ENCODE peak calls at places on chromosomes 3 and 15, in five cellular contexts. P, O, V, L and B are unnamed samples.

GRCh38 chr3:195258449-195259145 is 12.4 kb downstream of the XXYLT1 start:
- DNase-seq in O (peak), V (no peak), L (no peak), P (no peak), B (no peak)

GRCh38 chr15:71152542-71152941 is 37.3 kb downstream of the THSD4 start:
- DNase-seq in V (no peak), L (no peak), P (no peak), O (no peak), B (no peak)

GRCh38 chr3:48686538-48687219 is 964 bp upstream of the NCKIPSD start:
- DNase-seq in V (no peak), O (no peak), P (no peak), L (no peak), B (no peak)

GRCh38 chr3:49864505-49864904 is 5.2 kb downstream of the CAMKV start:
- DNase-seq in L (no peak), O (no peak), V (no peak), P (no peak), B (no peak)

GRCh38 chr3:27978440-27978839 is 256.3 kb upstream of the EOMES start:
- DNase-seq in P (no peak), V (no peak), L (no peak), O (no peak), B (peak)

GRCh38 chr3:136893848-136894443 is 31.9 kb downstream of the NCK1 start:
- DNase-seq in O (no peak), L (no peak), V (no peak), P (no peak), B (peak)

GRCh38 chr15:33932734-33933133 is 35.6 kb upstream of the CHRM5 start:
- DNase-seq in P (no peak), O (no peak), V (no peak), L (no peak), B (no peak)

GRCh38 chr3:161117646-161118045 is 12.5 kb upstream of the B3GALNT1 start:
- DNase-seq in P (no peak), L (no peak), O (no peak), V (no peak), B (no peak)

GRCh38 chr3:55534876-55535275 is 47.8 kb upstream of the WNT5A start:
- DNase-seq in O (no peak), V (no peak), L (no peak), P (no peak), B (peak)

GRCh38 chr3:17116007-17116659 is 231.4 kb downstream of the PLCL2 start:
- DNase-seq in P (no peak), L (no peak), V (no peak), O (no peak), B (no peak)

GRCh38 chr3:29618395-29619291 is 337.8 kb downstream of the RBMS3 start:
- DNase-seq in O (no peak), L (no peak), P (no peak), V (no peak), B (no peak)

GRCh38 chr15:66729339-66729951 is 27.4 kb downstream of the SMAD6 start:
- DNase-seq in L (no peak), P (no peak), V (no peak), O (no peak), B (peak)

GRCh38 chr3:72145506-72146380 is 360.8 kb upstream of the PROK2 start:
- DNase-seq in P (no peak), L (no peak), V (no peak), O (no peak), B (no peak)

GRCh38 chr15:72179950-72180581 is 17.5 kb downstream of the GRAMD2A start:
- DNase-seq in V (no peak), O (no peak), P (no peak), L (no peak), B (no peak)

GRCh38 chr3:104206925-104207324 is 1159.8 kb upstream of the ALCAM start:
- DNase-seq in V (no peak), L (no peak), P (no peak), O (peak), B (no peak)

GRCh38 chr3:127002195-127003174 is 19.6 kb downstream of the PLXNA1 start:
- DNase-seq in L (no peak), V (no peak), P (no peak), O (no peak), B (peak)

GRCh38 chr15:88115529-88116152 is 140.9 kb downstream of the NTRK3 start:
- DNase-seq in P (no peak), V (no peak), O (no peak), L (no peak), B (no peak)

GRCh38 chr3:5426094-5426883 is 238.8 kb downstream of the EDEM1 start:
- DNase-seq in P (peak), L (peak), O (peak), V (peak), B (peak)